ENCODE peak calls at places on chromosome 14, in five cellular contexts. U is uterus, L is body of pancreas, D is heart left ventricle, O is A549. B is an unnamed sample.

GRCh38 chr14:37550511-37550910 is 44.5 kb downstream of the FOXA1 start:
- DNase-seq in D (no peak), O (no peak), L (no peak), U (no peak), B (no peak)

GRCh38 chr14:90495357-90496276 is 98.8 kb downstream of the CALM1 start:
- DNase-seq in D (no peak), U (no peak), L (peak; percentile 64), O (peak; percentile 62), B (peak; percentile 64)

GRCh38 chr14:35883677-35884293 is 57.6 kb downstream of the BRMS1L start:
- DNase-seq in U (no peak), O (peak; percentile 43), L (peak; percentile 23), D (no peak), B (peak; percentile 58)

GRCh38 chr14:49992448-49992847 is 99.6 kb downstream of the ARF6 start:
- DNase-seq in O (no peak), L (no peak), U (no peak), D (no peak), B (no peak)

GRCh38 chr14:61308198-61308597 is 13.2 kb upstream of the PRKCH start:
- DNase-seq in O (no peak), L (no peak), D (no peak), U (no peak), B (no peak)

GRCh38 chr14:95577067-95577800 is 42.4 kb downstream of the GLRX5 start:
- DNase-seq in U (no peak), O (no peak), D (no peak), L (no peak), B (no peak)

GRCh38 chr14:99188721-99189120 is 83.3 kb downstream of the BCL11B start:
- DNase-seq in O (no peak), U (no peak), D (no peak), L (no peak), B (no peak)

GRCh38 chr14:57066887-57067513 is 201.7 kb downstream of the EXOC5 start:
- DNase-seq in L (peak; percentile 64), D (no peak), O (peak; percentile 52), U (no peak), B (no peak)

GRCh38 chr14:49951946-49952345 is 59.1 kb downstream of the ARF6 start:
- DNase-seq in O (no peak), D (no peak), U (no peak), L (no peak), B (no peak)

GRCh38 chr14:99540196-99541032 is 59.2 kb downstream of the CCNK start:
- DNase-seq in O (no peak), D (no peak), U (no peak), L (no peak), B (no peak)

GRCh38 chr14:42307239-42307825 is 700.7 kb downstream of the LRFN5 start:
- DNase-seq in D (no peak), U (no peak), L (no peak), O (no peak), B (no peak)

GRCh38 chr14:32027255-32027939 is 49.7 kb upstream of the ARHGAP5 start:
- DNase-seq in D (no peak), L (no peak), O (peak; percentile 66), U (no peak), B (no peak)

GRCh38 chr14:26598081-26598671 is 343 bp upstream of the NOVA1 start:
- DNase-seq in D (peak; percentile 80), L (peak; percentile 79), O (peak; percentile 93), U (peak; percentile 91), B (peak; percentile 92)

GRCh38 chr14:52235866-52236510 is 31.5 kb upstream of the PTGDR start:
- DNase-seq in D (no peak), U (no peak), O (no peak), L (no peak), B (no peak)

GRCh38 chr14:32703246-32703645 is 235.4 kb upstream of the NPAS3 start:
- DNase-seq in U (no peak), O (no peak), D (no peak), L (no peak), B (no peak)

GRCh38 chr14:23286020-23286903 is at the start of gene HOMEZ:
- DNase-seq in L (peak; percentile 99), O (peak; percentile 98), U (peak; percentile 99), D (peak; percentile 100), B (peak; percentile 99)
- TF ChIP-seq POLR2A in L (peak; percentile 95), O (peak; percentile 61), U (peak; percentile 74), D (no peak), B (peak; percentile 91)

DNA sequence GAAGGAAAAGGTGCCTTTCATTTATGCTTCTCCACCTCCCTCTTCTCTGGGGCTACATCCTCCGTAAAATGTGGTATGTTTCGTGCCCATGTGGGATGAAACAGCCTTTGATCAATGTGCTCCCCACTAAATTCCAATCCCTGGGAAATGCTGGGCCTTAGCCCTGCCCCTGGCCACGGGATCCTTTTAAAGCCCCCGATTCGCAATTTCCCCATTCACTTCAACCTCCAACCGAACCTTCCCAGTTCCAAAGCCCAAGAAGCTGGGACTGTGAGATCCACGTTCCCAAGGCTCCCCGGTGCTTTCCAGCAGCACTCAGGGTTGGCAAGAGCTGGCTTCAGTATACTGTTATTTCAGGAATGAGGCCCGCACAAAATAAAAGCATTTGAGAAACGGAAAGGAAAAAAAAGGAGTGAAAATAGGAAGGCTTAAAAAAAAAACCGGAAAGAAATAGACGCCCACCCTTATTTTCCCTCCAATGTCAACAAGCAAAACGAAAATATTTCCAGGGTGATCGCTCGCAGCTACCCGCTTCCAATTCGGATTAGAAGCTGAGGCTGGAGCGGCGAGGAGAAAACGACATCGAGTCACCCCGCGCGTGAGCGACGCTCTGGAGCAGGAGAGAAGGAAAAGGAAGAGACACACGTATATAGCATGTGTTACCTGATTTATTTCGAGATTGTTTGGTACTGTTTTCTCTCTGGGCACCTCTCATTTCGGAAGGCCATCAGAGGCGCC is 1.2 kb upstream of the FOXG1 start:
- DNase-seq in O (no peak), D (no peak), U (no peak), L (no peak), B (no peak)
- H3K4me3 ChIP-seq in O (peak overlapping the region; percentile 40), D (no peak overlapping the region), U (no peak overlapping the region), L (no peak overlapping the region), B (no peak overlapping the region)

GRCh38 chr14:21024668-21025373 is at the start of gene NDRG2:
- DNase-seq in D (peak; percentile 93), L (peak; percentile 88), O (peak; percentile 14), U (peak; percentile 88), B (peak; percentile 79)
- TF ChIP-seq POLR2A in D (no peak), L (peak; percentile 62), O (no peak), U (peak; percentile 57), B (peak; percentile 37)

DNA sequence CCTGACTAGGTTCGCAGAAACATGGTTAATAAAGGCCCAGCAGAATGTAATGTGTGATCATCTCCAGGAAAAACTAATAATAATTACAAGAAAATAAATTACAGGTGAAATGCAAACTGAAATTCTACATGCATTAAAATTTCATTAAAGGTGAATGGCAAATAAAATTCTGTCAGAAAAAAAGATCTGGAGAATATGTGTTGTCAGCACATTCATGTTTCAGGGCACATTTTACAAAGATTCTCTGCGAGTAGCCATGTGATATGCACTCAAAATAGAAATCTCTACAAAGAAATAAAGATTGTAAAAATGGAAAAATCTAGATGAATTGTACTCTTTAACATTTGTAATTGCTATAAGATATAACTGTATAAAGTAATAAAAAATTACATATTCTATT is 765.2 kb downstream of the TMEM121 start:
- DNase-seq in U (no peak), O (no peak), D (no peak), L (no peak), B (no peak)
- H3K4me3 ChIP-seq in U (no peak overlapping the region), O (no peak overlapping the region), D (no peak overlapping the region), L (no peak overlapping the region), B (no peak overlapping the region)

DNA sequence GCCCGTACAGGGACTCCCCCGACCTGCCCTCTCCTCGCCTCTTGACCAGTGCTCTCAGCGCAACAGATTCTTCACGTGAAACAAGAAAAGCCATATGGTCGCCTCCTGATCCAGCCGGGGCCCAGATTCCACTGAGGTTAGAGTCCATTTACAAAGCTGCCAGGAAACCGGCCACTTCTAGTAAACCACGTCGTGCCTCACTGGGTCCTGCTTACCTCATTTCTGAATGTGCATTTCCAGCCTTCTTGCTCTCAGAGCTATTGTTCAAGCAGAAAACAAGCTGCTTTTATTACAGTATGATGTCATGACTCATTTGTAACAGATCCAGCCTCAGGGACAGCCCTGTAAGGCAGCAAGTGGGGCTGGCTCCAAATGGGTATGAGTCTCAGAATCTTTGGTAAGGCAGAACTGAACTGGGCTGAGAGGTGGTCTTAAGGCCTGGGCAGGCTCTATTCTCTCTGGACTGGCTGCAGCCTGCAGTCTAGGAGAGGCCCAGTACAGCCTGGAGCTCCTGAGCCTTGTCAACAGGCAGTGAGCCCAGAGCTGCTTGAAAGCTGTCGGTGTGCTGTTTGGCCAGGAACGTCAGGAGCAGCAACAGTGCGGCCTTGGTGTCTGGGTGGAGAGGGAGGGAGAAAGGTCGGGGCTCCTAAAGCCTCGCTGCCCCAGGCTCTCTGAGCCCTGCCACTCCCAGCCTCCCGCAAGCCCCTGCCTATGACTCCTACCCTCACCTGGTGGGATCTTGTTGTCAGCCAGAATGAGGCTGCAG is 8.3 kb downstream of the REC8 start:
- DNase-seq in O (no peak), D (no peak), U (no peak), L (no peak), B (peak; percentile 70)
- TF ChIP-seq POLR2A in O (no peak), D (no peak), U (no peak), L (no peak), B (no peak)

GRCh38 chr14:34628681-34629135 is 1.2 kb downstream of the SNX6 start:
- DNase-seq in U (no peak), D (no peak), O (peak; percentile 26), L (no peak), B (peak; percentile 23)
- H3K4me3 ChIP-seq in U (peak overlapping the region; percentile 98), D (peak overlapping the region; percentile 83), O (peak overlapping the region; percentile 79), L (no peak overlapping the region), B (peak overlapping the region; percentile 98)

GRCh38 chr14:77707724-77708408 is at the start of the genes ALKBH1 and SLIRP:
- DNase-seq in D (peak; percentile 90), L (peak; percentile 82), U (peak; percentile 84), O (peak; percentile 82), B (peak; percentile 89)
- TF ChIP-seq POLR2A in D (no peak), L (peak; percentile 81), U (no peak), O (peak; percentile 86), B (no peak)

GRCh38 chr14:53999061-53999488 is 42.5 kb upstream of the BMP4 start:
- DNase-seq in U (no peak), L (no peak), O (peak; percentile 43), D (no peak), B (no peak)

GRCh38 chr14:54001189-54001878 is 44.7 kb upstream of the BMP4 start:
- DNase-seq in U (no peak), L (no peak), O (peak; percentile 22), D (no peak), B (no peak)

GRCh38 chr14:54002653-54003052 is 46.0 kb upstream of the BMP4 start:
- DNase-seq in L (no peak), D (no peak), O (no peak), U (no peak), B (no peak)

GRCh38 chr14:54000341-54000811 is 43.8 kb upstream of the BMP4 start:
- DNase-seq in U (no peak), L (no peak), D (no peak), O (peak; percentile 33), B (peak; percentile 8)

GRCh38 chr14:54003064-54003463 is 46.4 kb upstream of the BMP4 start:
- DNase-seq in U (no peak), O (no peak), D (no peak), L (no peak), B (no peak)
- H3K4me3 ChIP-seq in U (no peak overlapping the region), O (no peak overlapping the region), D (no peak overlapping the region), L (no peak overlapping the region), B (no peak overlapping the region)

B was measured in adrenal gland.